ENCODE peak calls at places on chromosomes 2 and 18, in four cellular contexts. T is A549, Q is WTC11, C is K562. S is an unnamed sample.

GRCh38 chr2:95314964-95315611 is 17.9 kb downstream of the KCNIP3 start:
- DNase-seq in C (peak), T (peak), Q (peak), S (peak)

GRCh38 chr2:30252723-30253688 is 21.7 kb downstream of the LBH start:
- DNase-seq in Q (no peak), C (peak), T (peak), S (no peak)

GRCh38 chr2:173195100-173195499 is 119.5 kb downstream of the MAP3K20 start:
- DNase-seq in C (no peak), Q (no peak), T (no peak), S (no peak)

GRCh38 chr2:64865073-64865830 is 123.9 kb upstream of the SLC1A4 start:
- DNase-seq in C (peak), Q (peak), T (peak), S (no peak)

GRCh38 chr2:202023904-202024266 is 9.8 kb upstream of the FZD7 start:
- DNase-seq in T (no peak), C (no peak), Q (no peak), S (no peak)

GRCh38 chr18:37641573-37641972 is 76.0 kb upstream of the CELF4 start:
- DNase-seq in C (no peak), Q (no peak), T (no peak), S (no peak)

GRCh38 chr2:176704282-176704773 is 435.1 kb downstream of the MTX2 start:
- DNase-seq in T (no peak), Q (no peak), C (no peak), S (no peak)

GRCh38 chr2:72981516-72981915 is 64.2 kb downstream of the EMX1 start:
- DNase-seq in C (no peak), T (no peak), Q (no peak), S (no peak)

GRCh38 chr2:67329513-67329912 is 67.6 kb upstream of the ETAA1 start:
- DNase-seq in C (no peak), Q (no peak), T (no peak), S (no peak)

GRCh38 chr2:54504866-54505265 is 48.7 kb downstream of the SPTBN1 start:
- DNase-seq in T (no peak), Q (no peak), C (no peak), S (no peak)

GRCh38 chr18:3177902-3178687 is 41.7 kb downstream of the MYOM1 start:
- DNase-seq in C (no peak), T (no peak), Q (no peak), S (no peak)

GRCh38 chr2:134375935-134376334 is 122.1 kb downstream of the MGAT5 start:
- DNase-seq in Q (peak), T (no peak), C (no peak), S (peak)

GRCh38 chr2:133561045-133561852 is 7.0 kb downstream of the NCKAP5 start:
- DNase-seq in T (no peak), C (no peak), Q (no peak), S (peak)

GRCh38 chr2:157784169-157784822 is 91.8 kb downstream of the ACVR1 start:
- DNase-seq in T (peak), Q (peak), C (peak), S (no peak)

GRCh38 chr2:11480406-11480805 is 14.4 kb upstream of the E2F6 start:
- DNase-seq in Q (no peak), T (no peak), C (no peak), S (no peak)

GRCh38 chr2:11292464-11293255 is 51.8 kb downstream of the ROCK2 start:
- DNase-seq in T (no peak), Q (no peak), C (no peak), S (no peak)

GRCh38 chr2:25309402-25309801 is 32.3 kb downstream of the DNMT3A start:
- DNase-seq in T (peak), Q (peak), C (peak), S (peak)

GRCh38 chr2:97961534-97961933 is 34.2 kb downstream of the TMEM131 start:
- DNase-seq in Q (no peak), C (no peak), T (no peak), S (no peak)

GRCh38 chr2:196984888-196985287 is 58.4 kb upstream of the PGAP1 start:
- DNase-seq in Q (no peak), C (no peak), T (no peak), S (no peak)

GRCh38 chr18:47163241-47163640 is 12.9 kb downstream of the IER3IP1 start:
- DNase-seq in T (no peak), C (no peak), Q (no peak), S (no peak)

GRCh38 chr2:64141711-64142405 is 2.4 kb downstream of the PELI1 start:
- DNase-seq in Q (no peak), C (no peak), T (no peak), S (no peak)

GRCh38 chr2:19775838-19776237 is 125.9 kb downstream of the TTC32 start:
- DNase-seq in C (no peak), T (no peak), Q (no peak), S (no peak)

GRCh38 chr2:113831156-113831555 is 58.7 kb upstream of the ACTR3 start:
- DNase-seq in Q (no peak), T (no peak), C (no peak), S (no peak)

GRCh38 chr2:17035010-17035409 is 369.4 kb upstream of the CYRIA start:
- DNase-seq in C (no peak), T (no peak), Q (no peak), S (no peak)

DNA sequence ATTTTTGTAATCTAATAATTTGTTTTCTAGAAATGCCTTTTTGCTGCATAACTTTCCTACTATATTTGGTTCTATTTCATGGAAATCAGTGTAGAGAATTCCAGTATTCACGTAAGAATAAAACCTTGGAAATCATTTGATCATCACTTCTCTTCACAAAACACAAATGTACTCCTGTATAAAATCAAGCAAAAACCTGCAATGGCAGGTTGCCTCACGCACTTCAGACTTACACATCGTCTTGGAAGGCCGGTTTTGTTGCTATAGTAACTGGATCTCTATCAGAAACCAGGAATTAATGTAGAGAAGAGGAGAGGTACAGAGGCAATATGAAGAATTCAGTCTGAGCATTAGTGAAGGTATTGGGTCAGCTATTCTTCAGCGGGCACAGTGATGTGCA is 370.7 kb upstream of the CYRIA start:
- DNase-seq in T (no peak), Q (no peak), C (no peak), S (no peak)
- TF ChIP-seq ESRRA in T (no peak), Q (no peak), C (no peak), S (no peak)

GRCh38 chr18:8779251-8779650 is 73.9 kb downstream of the MTCL1 start:
- DNase-seq in Q (no peak), T (no peak), C (no peak), S (no peak)
- TF ChIP-seq ESRRA in Q (no peak), T (no peak), C (no peak), S (no peak)

DNA sequence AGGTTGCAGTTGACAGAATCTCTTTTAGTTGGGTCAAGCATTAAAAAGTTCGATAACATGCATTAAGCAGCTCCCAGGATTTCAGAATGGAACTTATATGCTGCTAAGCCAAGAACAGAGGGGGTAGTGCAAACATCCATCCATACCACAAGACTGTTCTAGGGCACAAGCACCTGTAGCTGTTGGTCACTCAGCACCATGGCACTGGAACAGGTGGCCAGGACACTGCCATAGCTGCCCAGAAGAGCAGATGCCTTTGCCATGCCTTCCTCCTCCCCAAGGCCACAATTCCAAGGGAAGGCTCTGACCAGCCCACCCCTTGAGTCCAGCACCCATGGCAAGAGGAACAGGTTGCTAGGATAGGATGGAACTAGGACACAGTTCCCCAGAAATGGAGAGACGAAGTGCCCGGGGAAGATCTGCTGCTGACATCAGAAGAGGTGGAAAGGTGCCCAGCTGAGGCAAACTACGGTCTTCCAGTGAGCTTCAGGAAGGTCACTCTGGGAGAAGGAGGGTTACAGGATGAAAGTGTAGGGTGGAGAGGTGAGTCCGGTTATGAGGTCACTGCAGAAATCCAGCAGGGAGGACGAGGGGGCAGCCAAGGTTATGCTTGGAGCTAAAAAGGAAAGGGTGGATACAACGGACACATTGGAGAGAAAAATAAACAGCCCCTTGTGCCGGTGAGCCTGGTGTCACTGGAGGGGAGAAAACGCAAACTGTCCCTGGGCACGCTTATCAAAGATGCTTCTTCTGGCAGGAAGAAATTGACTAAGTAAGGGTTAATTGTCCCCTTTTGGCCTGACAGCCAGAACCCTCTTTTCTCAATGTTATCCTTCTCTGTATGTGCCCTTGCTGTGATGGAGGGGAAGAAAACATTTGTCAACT is 41.9 kb downstream of the C1QL2 start:
- DNase-seq in C (no peak), T (no peak), Q (no peak), S (no peak)
- TF ChIP-seq ESRRA in C (no peak), T (no peak), Q (no peak), S (no peak)

GRCh38 chr2:187826023-187826422 is 271.8 kb upstream of the TFPI start:
- DNase-seq in T (no peak), C (no peak), Q (no peak), S (no peak)
- TF ChIP-seq ESRRA in T (no peak), C (no peak), Q (no peak), S (no peak)

GRCh38 chr2:237254911-237255578 is 158.9 kb downstream of the COL6A3 start:
- DNase-seq in T (no peak), Q (no peak), C (no peak), S (no peak)

GRCh38 chr2:237256845-237257244 is 157.1 kb downstream of the COL6A3 start:
- DNase-seq in Q (no peak), T (no peak), C (no peak), S (no peak)

GRCh38 chr2:237259201-237259600 is 154.8 kb downstream of the COL6A3 start:
- DNase-seq in T (no peak), C (no peak), Q (no peak), S (no peak)

GRCh38 chr2:237258146-237258545 is 155.8 kb downstream of the COL6A3 start:
- DNase-seq in Q (peak), T (no peak), C (no peak), S (no peak)

GRCh38 chr2:237257471-237257951 is 156.5 kb downstream of the COL6A3 start:
- DNase-seq in Q (no peak), T (no peak), C (no peak), S (no peak)
- TF ChIP-seq ESRRA in Q (no peak), T (no peak), C (no peak), S (no peak)

S was measured in HepG2.